ENCODE peak calls at places on chromosomes 1 and 21, in five cellular contexts. One of them, this sample, is unnamed.

GRCh38 chr1:34683616-34684015 is 71.2 kb upstream of the GJB5 start:
- DNase-seq in K562: no peak
- DNase-seq in HepG2: no peak
- DNase-seq in GM12878: no peak
- DNase-seq in SK-N-SH: no peak
- DNase-seq in this sample: no peak

GRCh38 chr1:214002472-214002871 is 14.7 kb downstream of the PROX1 start:
- DNase-seq in GM12878: no peak
- DNase-seq in K562: peak; percentile 34
- DNase-seq in SK-N-SH: no peak
- DNase-seq in HepG2: peak; percentile 78
- DNase-seq in this sample: no peak

GRCh38 chr1:201184734-201185453 is 5.7 kb upstream of the IGFN1 start:
- DNase-seq in HepG2: peak; percentile 58
- DNase-seq in GM12878: no peak
- DNase-seq in SK-N-SH: peak; percentile 77
- DNase-seq in K562: peak; percentile 55
- DNase-seq in this sample: peak; percentile 63

GRCh38 chr1:229461032-229461668 is 27.3 kb upstream of the ACTA1 start:
- DNase-seq in HepG2: no peak
- DNase-seq in K562: no peak
- DNase-seq in GM12878: no peak
- DNase-seq in SK-N-SH: no peak
- DNase-seq in this sample: no peak

GRCh38 chr21:28884481-28884880 is 108.2 kb downstream of the LTN1 start:
- DNase-seq in GM12878: no peak
- DNase-seq in HepG2: no peak
- DNase-seq in K562: peak; percentile 39
- DNase-seq in SK-N-SH: peak; percentile 17
- DNase-seq in this sample: no peak

GRCh38 chr1:198531891-198532290 is 8.6 kb downstream of the ATP6V1G3 start:
- DNase-seq in HepG2: no peak
- DNase-seq in K562: no peak
- DNase-seq in SK-N-SH: no peak
- DNase-seq in GM12878: no peak
- DNase-seq in this sample: no peak

GRCh38 chr1:200184196-200184595 is 156.7 kb downstream of the NR5A2 start:
- DNase-seq in GM12878: no peak
- DNase-seq in SK-N-SH: no peak
- DNase-seq in HepG2: no peak
- DNase-seq in K562: no peak
- DNase-seq in this sample: peak; percentile 32

GRCh38 chr1:180571060-180571831 is 12.5 kb downstream of the OVAAL start:
- DNase-seq in GM12878: no peak
- DNase-seq in SK-N-SH: no peak
- DNase-seq in K562: no peak
- DNase-seq in HepG2: no peak
- DNase-seq in this sample: no peak

GRCh38 chr1:192496369-192497056 is 79.1 kb upstream of the RGS1 start:
- DNase-seq in SK-N-SH: no peak
- DNase-seq in GM12878: no peak
- DNase-seq in HepG2: no peak
- DNase-seq in K562: no peak
- DNase-seq in this sample: no peak

GRCh38 chr21:42655797-42656770 is 2.7 kb downstream of the PDE9A start:
- DNase-seq in K562: no peak
- DNase-seq in GM12878: no peak
- DNase-seq in SK-N-SH: no peak
- DNase-seq in HepG2: no peak
- DNase-seq in this sample: no peak

GRCh38 chr1:99659755-99660210 is 13.9 kb downstream of the PALMD start:
- DNase-seq in K562: no peak
- DNase-seq in HepG2: no peak
- DNase-seq in SK-N-SH: no peak
- DNase-seq in GM12878: no peak
- DNase-seq in this sample: no peak

GRCh38 chr1:230541306-230541705 is 101.0 kb upstream of the COG2 start:
- DNase-seq in SK-N-SH: no peak
- DNase-seq in K562: no peak
- DNase-seq in HepG2: no peak
- DNase-seq in GM12878: no peak
- DNase-seq in this sample: no peak

GRCh38 chr1:110055493-110056283 is 14.8 kb downstream of the ALX3 start:
- DNase-seq in HepG2: no peak
- DNase-seq in SK-N-SH: no peak
- DNase-seq in K562: no peak
- DNase-seq in GM12878: no peak
- DNase-seq in this sample: no peak

GRCh38 chr1:23896491-23896890 is 16.7 kb downstream of the CNR2 start:
- DNase-seq in GM12878: no peak
- DNase-seq in SK-N-SH: no peak
- DNase-seq in K562: no peak
- DNase-seq in HepG2: no peak
- DNase-seq in this sample: no peak

GRCh38 chr1:8598783-8599182 is 218.7 kb downstream of the RERE start:
- DNase-seq in GM12878: no peak
- DNase-seq in HepG2: no peak
- DNase-seq in SK-N-SH: peak; percentile 21
- DNase-seq in K562: no peak
- DNase-seq in this sample: peak; percentile 16

GRCh38 chr21:43906585-43907370 is 41.8 kb downstream of the AGPAT3 start:
- DNase-seq in HepG2: no peak
- DNase-seq in SK-N-SH: no peak
- DNase-seq in K562: no peak
- DNase-seq in GM12878: no peak
- DNase-seq in this sample: no peak

GRCh38 chr1:95793893-95794292 is 559.9 kb downstream of the RWDD3 start:
- DNase-seq in SK-N-SH: no peak
- DNase-seq in K562: no peak
- DNase-seq in HepG2: peak; percentile 5
- DNase-seq in GM12878: no peak
- DNase-seq in this sample: peak; percentile 9

GRCh38 chr21:13937236-13937635 is 273.5 kb downstream of the LIPI start:
- DNase-seq in K562: no peak
- DNase-seq in HepG2: no peak
- DNase-seq in SK-N-SH: peak; percentile 1
- DNase-seq in GM12878: no peak
- DNase-seq in this sample: peak; percentile 3

GRCh38 chr1:62304515-62304914 is 14.7 kb downstream of the KANK4 start:
- DNase-seq in SK-N-SH: no peak
- DNase-seq in HepG2: no peak
- DNase-seq in K562: no peak
- DNase-seq in GM12878: no peak
- DNase-seq in this sample: no peak

GRCh38 chr21:34073749-34074282 is 438 bp downstream of the MRPS6 start:
- DNase-seq in GM12878: no peak
- DNase-seq in SK-N-SH: peak; percentile 76
- DNase-seq in HepG2: no peak
- DNase-seq in K562: peak; percentile 75
- DNase-seq in this sample: peak; percentile 50

GRCh38 chr1:62312698-62313097 is 6.5 kb downstream of the KANK4 start:
- DNase-seq in GM12878: no peak
- DNase-seq in K562: no peak
- DNase-seq in HepG2: no peak
- DNase-seq in SK-N-SH: no peak
- DNase-seq in this sample: no peak

GRCh38 chr1:229975047-229975446 is 92.0 kb upstream of the GALNT2 start:
- DNase-seq in SK-N-SH: no peak
- DNase-seq in HepG2: no peak
- DNase-seq in K562: no peak
- DNase-seq in GM12878: no peak
- DNase-seq in this sample: no peak

GRCh38 chr1:115811140-115811828 is 29.6 kb downstream of the NHLH2 start:
- DNase-seq in HepG2: no peak
- DNase-seq in GM12878: no peak
- DNase-seq in SK-N-SH: no peak
- DNase-seq in K562: no peak
- DNase-seq in this sample: no peak

GRCh38 chr21:28252923-28253322 is 739.8 kb downstream of the LTN1 start:
- DNase-seq in GM12878: no peak
- DNase-seq in HepG2: no peak
- DNase-seq in K562: no peak
- DNase-seq in SK-N-SH: no peak
- DNase-seq in this sample: no peak

GRCh38 chr1:93775224-93775623 is 93.6 kb upstream of the BCAR3 start:
- DNase-seq in GM12878: no peak
- DNase-seq in SK-N-SH: no peak
- DNase-seq in K562: no peak
- DNase-seq in HepG2: no peak
- DNase-seq in this sample: no peak

GRCh38 chr1:92949937-92950817 is 11.1 kb downstream of the DIPK1A start:
- DNase-seq in GM12878: no peak
- DNase-seq in HepG2: no peak
- DNase-seq in K562: no peak
- DNase-seq in SK-N-SH: no peak
- DNase-seq in this sample: no peak

GRCh38 chr1:112464501-112464900 is 44.3 kb upstream of the WNT2B start:
- DNase-seq in HepG2: no peak
- DNase-seq in SK-N-SH: no peak
- DNase-seq in GM12878: no peak
- DNase-seq in K562: no peak
- DNase-seq in this sample: no peak

GRCh38 chr1:169160845-169161511 is 54.5 kb downstream of the ATP1B1 start:
- DNase-seq in GM12878: no peak
- DNase-seq in K562: no peak
- DNase-seq in SK-N-SH: no peak
- DNase-seq in HepG2: peak; percentile 34
- DNase-seq in this sample: no peak

GRCh38 chr1:29686012-29686930 is 449.9 kb downstream of the PTPRU start:
- DNase-seq in K562: no peak
- DNase-seq in SK-N-SH: peak; percentile 63
- DNase-seq in GM12878: no peak
- DNase-seq in HepG2: no peak
- DNase-seq in this sample: no peak

GRCh38 chr21:44724926-44725325 is 13.6 kb upstream of the TSPEAR start:
- DNase-seq in K562: no peak
- DNase-seq in GM12878: no peak
- DNase-seq in HepG2: no peak
- DNase-seq in SK-N-SH: no peak
- DNase-seq in this sample: no peak

GRCh38 chr1:43282220-43283195 is 2.9 kb downstream of the C1orf210 start:
- DNase-seq in HepG2: peak; percentile 90
- DNase-seq in K562: no peak
- DNase-seq in GM12878: no peak
- DNase-seq in SK-N-SH: no peak
- DNase-seq in this sample: no peak
- TF ChIP-seq FOXM1 in HepG2: no peak
- TF ChIP-seq FOXM1 in K562: no peak
- TF ChIP-seq FOXM1 in GM12878: no peak
- TF ChIP-seq FOXM1 in SK-N-SH: no peak
- TF ChIP-seq FOXM1 in this sample: no peak

DNA sequence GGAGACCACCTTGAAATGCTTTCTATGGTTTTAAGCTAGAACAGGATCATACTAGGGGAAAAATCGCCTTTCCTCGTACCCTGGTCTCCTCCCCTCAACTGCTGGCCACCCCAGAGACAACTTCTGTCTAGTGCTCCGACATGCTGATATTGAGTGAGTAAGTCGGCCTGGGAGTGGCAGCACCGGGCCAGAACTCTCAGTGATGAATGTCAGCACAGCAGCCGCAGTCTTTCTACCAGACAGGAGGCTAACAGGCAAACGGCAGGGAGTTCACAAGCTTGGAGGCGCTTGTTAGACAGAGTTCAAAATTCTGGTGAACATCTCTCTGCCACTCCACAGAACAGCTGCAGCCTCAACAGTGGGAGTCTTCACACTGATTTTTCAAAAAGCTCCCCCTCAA is 716.9 kb downstream of the ADGRL2 start:
- DNase-seq in K562: no peak
- DNase-seq in GM12878: no peak
- DNase-seq in HepG2: no peak
- DNase-seq in SK-N-SH: no peak
- DNase-seq in this sample: peak; percentile 12
- TF ChIP-seq FOXM1 in K562: no peak
- TF ChIP-seq FOXM1 in GM12878: no peak
- TF ChIP-seq FOXM1 in HepG2: no peak
- TF ChIP-seq FOXM1 in SK-N-SH: no peak
- TF ChIP-seq FOXM1 in this sample: no peak

DNA sequence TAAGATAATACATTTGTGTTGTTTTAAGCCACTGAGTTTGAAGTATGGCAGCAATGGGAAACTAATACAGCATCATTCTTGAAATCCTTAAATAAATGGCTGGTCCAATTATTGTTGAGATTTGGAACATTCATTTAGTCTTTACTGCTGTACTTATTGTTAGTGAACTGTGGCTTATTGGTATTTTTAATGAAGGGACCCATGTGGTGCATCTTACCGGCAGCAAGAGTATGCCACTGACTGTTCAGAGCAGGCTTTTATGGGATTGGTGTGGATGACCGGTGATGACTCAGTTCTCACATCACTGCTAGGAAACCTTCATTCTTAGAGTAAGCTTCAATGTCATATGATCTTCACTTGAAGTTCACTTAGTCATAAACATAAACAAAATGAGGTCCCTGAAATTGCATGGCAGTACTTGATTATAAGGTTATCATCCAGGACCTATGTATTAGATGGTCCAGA is 31.5 kb downstream of the PRKAA2 start:
- DNase-seq in K562: no peak
- DNase-seq in SK-N-SH: no peak
- DNase-seq in HepG2: no peak
- DNase-seq in GM12878: no peak
- DNase-seq in this sample: peak; percentile 50
- TF ChIP-seq FOXM1 in K562: no peak
- TF ChIP-seq FOXM1 in SK-N-SH: no peak
- TF ChIP-seq FOXM1 in HepG2: no peak
- TF ChIP-seq FOXM1 in GM12878: no peak
- TF ChIP-seq FOXM1 in this sample: no peak

DNA sequence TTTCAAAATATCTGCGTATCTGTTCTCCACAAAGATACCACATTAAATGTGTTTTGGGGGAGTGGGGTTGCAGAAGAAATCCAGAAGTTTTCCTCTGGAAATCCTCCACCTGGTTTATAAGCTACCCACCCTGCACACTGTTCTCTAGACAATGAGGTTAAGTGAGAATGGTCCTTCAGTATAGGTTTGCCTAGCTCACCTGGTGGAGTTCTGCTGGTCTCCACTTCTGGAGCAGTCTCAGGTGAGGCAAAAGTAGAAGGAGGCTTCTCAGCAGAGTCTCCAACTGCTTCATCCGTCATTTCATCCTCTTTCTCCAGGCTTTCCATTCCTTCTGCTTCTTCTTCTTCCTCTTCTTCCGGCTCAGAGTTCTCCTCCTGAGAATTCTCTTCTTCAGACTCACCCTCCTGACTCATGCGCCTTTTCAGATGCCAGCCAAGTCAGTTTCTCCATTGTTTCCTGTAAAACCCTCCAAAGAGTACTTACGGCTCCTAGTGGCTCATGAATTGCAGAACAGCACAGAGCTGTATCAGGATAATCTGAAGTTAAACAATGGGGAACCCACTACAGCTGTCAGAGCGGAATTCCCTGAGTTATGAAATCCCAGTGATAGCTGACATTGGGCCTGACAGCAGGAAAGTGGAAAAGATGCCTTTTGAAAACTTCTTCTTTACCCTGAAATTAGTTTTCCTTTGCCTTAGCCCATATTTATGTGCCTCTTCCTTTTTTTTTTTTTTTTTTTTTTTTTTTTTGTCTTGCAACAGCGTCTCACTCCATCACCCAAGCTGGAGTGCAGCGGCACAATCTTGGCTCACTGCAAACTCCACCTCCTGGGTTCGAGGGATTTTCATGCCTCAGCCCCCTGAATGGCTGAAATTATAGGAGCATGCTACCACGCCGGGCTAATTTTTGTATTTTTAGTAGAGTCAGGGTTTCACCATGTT is 38.5 kb downstream of the MSTO1 start:
- DNase-seq in GM12878: no peak
- DNase-seq in K562: no peak
- DNase-seq in SK-N-SH: peak; percentile 20
- DNase-seq in HepG2: peak; percentile 83
- DNase-seq in this sample: no peak
- TF ChIP-seq FOXM1 in GM12878: no peak
- TF ChIP-seq FOXM1 in K562: no peak
- TF ChIP-seq FOXM1 in SK-N-SH: no peak
- TF ChIP-seq FOXM1 in HepG2: no peak
- TF ChIP-seq FOXM1 in this sample: no peak

This sample was measured in HEK293T.